ENCODE peak calls at places on chromosomes 7 and 10, in ten cellular contexts. N, J, K, H, T, Q, B, C, V and U are unnamed samples.

GRCh38 chr7:74417419-74417971 is 36.2 kb upstream of the GTF2IRD1 start:
- DNase-seq in N (peak), J (peak), K (peak), H (peak), T (peak), Q (peak), B (peak), C (peak), V (peak), U (peak)

GRCh38 chr7:151987748-151988529 is 31.7 kb downstream of the GALNTL5 start:
- DNase-seq in N (no peak), J (peak), K (no peak), H (no peak), T (no peak), Q (no peak), B (peak), C (no peak), V (peak), U (no peak)

GRCh38 chr10:58767652-58768051 is 255.0 kb downstream of the BICC1 start:
- DNase-seq in N (no peak), J (no peak), K (no peak), H (no peak), T (no peak), Q (no peak), B (no peak), C (no peak), V (no peak), U (no peak)

GRCh38 chr10:100553929-100554328 is 18.2 kb downstream of the HIF1AN start:
- DNase-seq in N (no peak), J (no peak), K (no peak), H (no peak), T (no peak), Q (no peak), B (no peak), C (no peak), V (no peak), U (no peak)

GRCh38 chr7:99955247-99955646 is 20.6 kb downstream of the AZGP1 start:
- DNase-seq in N (no peak), J (no peak), K (no peak), H (no peak), T (peak), Q (no peak), B (no peak), C (no peak), V (no peak), U (no peak)

GRCh38 chr7:6161463-6162330 is 110.7 kb downstream of the CYTH3 start:
- DNase-seq in N (no peak), J (no peak), K (no peak), H (no peak), T (no peak), Q (no peak), B (no peak), C (no peak), V (no peak), U (no peak)

GRCh38 chr10:110226555-110226925 is 19.1 kb downstream of the MXI1 start:
- DNase-seq in N (peak), J (peak), K (peak), H (peak), T (peak), Q (peak), B (peak), C (peak), V (peak), U (peak)

GRCh38 chr7:142714375-142714774 is 34.9 kb upstream of the PRSS1 start:
- DNase-seq in N (no peak), J (no peak), K (peak), H (no peak), T (no peak), Q (no peak), B (no peak), C (no peak), V (no peak), U (peak)

GRCh38 chr10:104582604-104582951 is 58.5 kb upstream of the SORCS3 start:
- DNase-seq in N (no peak), J (peak), K (no peak), H (no peak), T (no peak), Q (no peak), B (no peak), C (no peak), V (no peak), U (no peak)

GRCh38 chr7:100892364-100893317 is 3.0 kb downstream of the ACHE start:
- DNase-seq in N (no peak), J (no peak), K (no peak), H (no peak), T (no peak), Q (no peak), B (no peak), C (no peak), V (no peak), U (no peak)

GRCh38 chr10:69211524-69211923 is 8.6 kb upstream of the HKDC1 start:
- DNase-seq in N (no peak), J (no peak), K (no peak), H (no peak), T (no peak), Q (no peak), B (no peak), C (no peak), V (no peak), U (no peak)

GRCh38 chr10:125779403-125780327 is 4.0 kb upstream of the MMP21 start:
- DNase-seq in N (no peak), J (no peak), K (no peak), H (no peak), T (no peak), Q (no peak), B (no peak), C (peak), V (no peak), U (no peak)

GRCh38 chr10:43322769-43323168 is 48.7 kb upstream of the FXYD4 start:
- DNase-seq in N (peak), J (peak), K (peak), H (peak), T (peak), Q (peak), B (peak), C (peak), V (no peak), U (no peak)

GRCh38 chr10:1043532-1043995 is 5.4 kb downstream of the IDI1 start:
- DNase-seq in N (no peak), J (no peak), K (no peak), H (no peak), T (no peak), Q (no peak), B (no peak), C (no peak), V (no peak), U (no peak)

GRCh38 chr7:29194594-29195417 is at the start of gene CHN2:
- DNase-seq in N (no peak), J (peak), K (peak), H (no peak), T (peak), Q (peak), B (peak), C (peak), V (no peak), U (peak)

GRCh38 chr7:55254596-55255500 is 110.3 kb upstream of the LANCL2 start:
- DNase-seq in N (peak), J (peak), K (peak), H (peak), T (peak), Q (peak), B (peak), C (peak), V (peak), U (no peak)

GRCh38 chr7:17535776-17536175 is 237.3 kb downstream of the AHR start:
- DNase-seq in N (no peak), J (no peak), K (no peak), H (no peak), T (no peak), Q (no peak), B (no peak), C (no peak), V (peak), U (no peak)

GRCh38 chr10:93608421-93608820 is 3.9 kb upstream of the PDE6C start:
- DNase-seq in N (no peak), J (no peak), K (no peak), H (no peak), T (no peak), Q (no peak), B (no peak), C (no peak), V (no peak), U (no peak)